ENCODE peak calls at places on chromosomes 2 and 18, in ten cellular contexts. U is cardiac fibroblast; N is nephron progenitor cell; P is right atrium auricular region; J is cardiac muscle cell; C is uterus; Z is AG10803; X is dorsolateral prefrontal cortex; O is CD4-positive, alpha-beta T cell; W is Peyer's patch. H is an unnamed sample.

GRCh38 chr2:43818761-43819160 is 19.9 kb downstream of the ABCG5 start:
- DNase-seq in Z (peak), W (no peak), X (no peak), J (no peak), P (peak), N (no peak), O (no peak), U (peak), C (no peak), H (no peak)

GRCh38 chr2:237864030-237864931 is 4.9 kb downstream of the RAMP1 start:
- DNase-seq in X (peak), O (no peak), C (peak), J (no peak), N (no peak), W (no peak), Z (no peak), P (peak), U (no peak), H (no peak)

GRCh38 chr18:76565238-76566173 is 70.5 kb upstream of the ZNF516 start:
- DNase-seq in N (peak), J (peak), P (peak), U (peak), C (peak), O (no peak), Z (peak), W (no peak), X (no peak), H (peak)

GRCh38 chr2:239753537-239753936 is 271.6 kb downstream of the NDUFA10 start:
- DNase-seq in X (no peak), O (no peak), P (no peak), Z (no peak), U (no peak), C (no peak), J (no peak), N (no peak), W (no peak), H (no peak)

GRCh38 chr18:54776282-54776977 is 51.8 kb upstream of the RAB27B start:
- DNase-seq in Z (peak), N (no peak), U (peak), O (no peak), P (peak), J (no peak), X (no peak), C (no peak), W (no peak), H (peak)

GRCh38 chr18:57029761-57030160 is 117.1 kb upstream of the BOD1L2 start:
- DNase-seq in C (no peak), Z (no peak), N (no peak), X (no peak), P (no peak), J (no peak), O (no peak), W (no peak), U (no peak), H (no peak)

GRCh38 chr2:11309706-11310105 is 34.7 kb downstream of the ROCK2 start:
- DNase-seq in C (no peak), O (no peak), N (no peak), W (no peak), P (no peak), Z (no peak), X (no peak), U (no peak), J (no peak), H (no peak)

GRCh38 chr2:211361383-211361782 is 805.0 kb downstream of the CPS1 start:
- DNase-seq in N (no peak), U (no peak), J (no peak), X (no peak), W (no peak), C (no peak), P (no peak), O (no peak), Z (no peak), H (no peak)

GRCh38 chr18:47316924-47317323 is 65.5 kb upstream of the SKOR2 start:
- DNase-seq in J (no peak), C (no peak), O (no peak), P (no peak), Z (no peak), X (no peak), N (no peak), U (no peak), W (no peak), H (no peak)

GRCh38 chr2:46954951-46955571 is 39.5 kb upstream of the MCFD2 start:
- DNase-seq in C (peak), X (no peak), W (no peak), N (no peak), Z (peak), P (peak), U (peak), O (no peak), J (no peak), H (peak)

GRCh38 chr2:618005-618404 is 59.2 kb downstream of the TMEM18 start:
- DNase-seq in Z (no peak), U (no peak), W (no peak), P (no peak), X (no peak), O (no peak), C (no peak), N (no peak), J (no peak), H (no peak)

GRCh38 chr2:54456526-54457325 is 599 bp downstream of the SPTBN1 start:
- DNase-seq in O (no peak), J (peak), N (peak), P (no peak), U (peak), Z (peak), W (no peak), C (peak), X (peak), H (no peak)

GRCh38 chr2:67076265-67076664 is 320.9 kb upstream of the ETAA1 start:
- DNase-seq in X (no peak), N (peak), Z (no peak), O (no peak), J (no peak), C (no peak), P (no peak), W (no peak), U (no peak), H (no peak)

GRCh38 chr2:667332-668000 is 9.7 kb downstream of the TMEM18 start:
- DNase-seq in N (no peak), O (no peak), W (no peak), C (no peak), Z (peak), J (no peak), U (peak), P (no peak), X (no peak), H (no peak)

GRCh38 chr2:109711230-109712125 is 82.6 kb upstream of the RGPD5 start:
- DNase-seq in O (no peak), N (no peak), Z (no peak), P (no peak), J (peak), W (no peak), C (no peak), U (peak), X (no peak), H (no peak)

GRCh38 chr2:71609029-71609428 is 155.7 kb downstream of the DYSF start:
- DNase-seq in N (no peak), Z (no peak), C (no peak), J (no peak), O (no peak), X (peak), U (no peak), P (peak), W (no peak), H (no peak)

GRCh38 chr18:24293254-24293653 is 104.4 kb downstream of the OSBPL1A start:
- DNase-seq in C (no peak), W (no peak), Z (no peak), J (no peak), N (no peak), U (no peak), P (no peak), X (no peak), O (no peak), H (no peak)

GRCh38 chr2:33240178-33240577 is 236.3 kb upstream of the RASGRP3 start:
- DNase-seq in N (no peak), O (no peak), U (peak), X (no peak), Z (no peak), P (no peak), J (no peak), C (no peak), W (no peak), H (no peak)

GRCh38 chr18:45324489-45325111 is 290.7 kb upstream of the SLC14A2 start:
- DNase-seq in N (peak), P (peak), Z (peak), J (no peak), X (no peak), W (no peak), U (peak), O (no peak), C (peak), H (peak)

GRCh38 chr2:98180456-98180855 is 93.5 kb downstream of the VWA3B start:
- DNase-seq in Z (no peak), N (no peak), P (no peak), J (no peak), U (no peak), C (no peak), X (no peak), O (no peak), W (no peak), H (no peak)

GRCh38 chr2:178404380-178404767 is 46.6 kb downstream of the PRKRA start:
- DNase-seq in N (no peak), J (no peak), X (no peak), U (peak), W (no peak), C (no peak), O (no peak), Z (peak), P (no peak), H (no peak)

GRCh38 chr2:226797989-226798421 is 1.6 kb downstream of the IRS1 start:
- DNase-seq in P (no peak), U (peak), O (no peak), J (no peak), C (no peak), X (no peak), W (no peak), Z (peak), N (no peak), H (no peak)

GRCh38 chr2:101793277-101793969 is 95.9 kb downstream of the MAP4K4 start:
- DNase-seq in X (no peak), W (no peak), P (no peak), N (no peak), Z (no peak), C (peak), J (peak), U (peak), O (no peak), H (no peak)

GRCh38 chr2:230830428-230830827 is 34.3 kb upstream of the ITM2C start:
- DNase-seq in W (no peak), P (no peak), J (no peak), U (no peak), Z (no peak), X (no peak), N (no peak), C (no peak), O (no peak), H (no peak)

GRCh38 chr2:98802344-98802743 is 71.4 kb upstream of the MGAT4A start:
- DNase-seq in W (no peak), C (no peak), Z (no peak), P (no peak), N (no peak), J (no peak), O (no peak), U (no peak), X (no peak), H (no peak)

GRCh38 chr2:65350714-65351113 is 81.7 kb downstream of the SPRED2 start:
- DNase-seq in C (no peak), U (no peak), P (no peak), Z (no peak), W (no peak), X (no peak), N (peak), O (no peak), J (peak), H (no peak)

GRCh38 chr2:196160101-196160500 is 11.3 kb downstream of the STK17B start:
- DNase-seq in C (no peak), Z (peak), X (no peak), O (peak), U (peak), W (peak), P (no peak), J (no peak), N (no peak), H (peak)

GRCh38 chr2:207692206-207693065 is 19.0 kb upstream of the CCNYL1 start:
- DNase-seq in C (peak), O (peak), Z (peak), W (peak), P (peak), J (peak), N (peak), U (peak), X (peak), H (no peak)

GRCh38 chr2:78861546-78861945 is 164.0 kb upstream of the REG3G start:
- DNase-seq in N (no peak), X (no peak), C (no peak), O (no peak), Z (no peak), P (no peak), W (no peak), J (peak), U (no peak), H (no peak)

GRCh38 chr2:4502230-4502843 is 799.0 kb downstream of the DCDC2C start:
- DNase-seq in Z (no peak), J (no peak), N (no peak), O (no peak), W (no peak), P (no peak), X (no peak), C (no peak), U (no peak), H (no peak)

GRCh38 chr2:119649364-119649917 is 29.6 kb upstream of the TMEM177 start:
- DNase-seq in U (peak), W (no peak), J (no peak), O (no peak), N (no peak), C (no peak), X (no peak), P (no peak), Z (no peak), H (no peak)

GRCh38 chr2:162143969-162144368 is 8.1 kb downstream of the GCG start:
- DNase-seq in W (no peak), J (no peak), U (no peak), Z (no peak), O (no peak), X (no peak), C (no peak), P (no peak), N (no peak), H (no peak)

GRCh38 chr18:13237641-13238040 is 19.1 kb downstream of the LDLRAD4 start:
- DNase-seq in P (no peak), J (no peak), U (no peak), W (no peak), Z (no peak), O (no peak), N (no peak), X (no peak), C (no peak), H (no peak)

GRCh38 chr18:13235981-13236380 is 17.4 kb downstream of the LDLRAD4 start:
- DNase-seq in N (no peak), C (peak), O (no peak), P (peak), J (no peak), U (no peak), W (no peak), Z (peak), X (no peak), H (no peak)

GRCh38 chr18:13235326-13235937 is 16.9 kb downstream of the LDLRAD4 start:
- DNase-seq in X (no peak), P (peak), N (no peak), O (no peak), U (no peak), W (no peak), Z (peak), C (no peak), J (no peak), H (no peak)

GRCh38 chr18:13236411-13236810 is 17.9 kb downstream of the LDLRAD4 start:
- DNase-seq in W (no peak), C (peak), N (no peak), Z (no peak), X (no peak), O (no peak), J (no peak), P (peak), U (no peak), H (no peak)

GRCh38 chr18:13237073-13237472 is 18.5 kb downstream of the LDLRAD4 start:
- DNase-seq in X (no peak), O (no peak), P (no peak), J (no peak), Z (no peak), U (no peak), W (no peak), N (no peak), C (peak), H (no peak)
- TF ChIP-seq CTCF in X (no peak), O (no peak), P (no peak), J (no peak), Z (no peak), U (no peak), W (no peak), N (no peak), C (no peak), H (no peak)

GRCh38 chr2:202035089-202035940 is 1.7 kb downstream of the FZD7 start:
- DNase-seq in C (peak), Z (peak), P (no peak), X (no peak), U (peak), J (peak), W (no peak), N (peak), O (no peak), H (peak)
- TF ChIP-seq CTCF in C (peak), Z (peak), P (peak), X (peak), U (peak), J (peak), W (peak), N (peak), O (no peak), H (peak)

DNA sequence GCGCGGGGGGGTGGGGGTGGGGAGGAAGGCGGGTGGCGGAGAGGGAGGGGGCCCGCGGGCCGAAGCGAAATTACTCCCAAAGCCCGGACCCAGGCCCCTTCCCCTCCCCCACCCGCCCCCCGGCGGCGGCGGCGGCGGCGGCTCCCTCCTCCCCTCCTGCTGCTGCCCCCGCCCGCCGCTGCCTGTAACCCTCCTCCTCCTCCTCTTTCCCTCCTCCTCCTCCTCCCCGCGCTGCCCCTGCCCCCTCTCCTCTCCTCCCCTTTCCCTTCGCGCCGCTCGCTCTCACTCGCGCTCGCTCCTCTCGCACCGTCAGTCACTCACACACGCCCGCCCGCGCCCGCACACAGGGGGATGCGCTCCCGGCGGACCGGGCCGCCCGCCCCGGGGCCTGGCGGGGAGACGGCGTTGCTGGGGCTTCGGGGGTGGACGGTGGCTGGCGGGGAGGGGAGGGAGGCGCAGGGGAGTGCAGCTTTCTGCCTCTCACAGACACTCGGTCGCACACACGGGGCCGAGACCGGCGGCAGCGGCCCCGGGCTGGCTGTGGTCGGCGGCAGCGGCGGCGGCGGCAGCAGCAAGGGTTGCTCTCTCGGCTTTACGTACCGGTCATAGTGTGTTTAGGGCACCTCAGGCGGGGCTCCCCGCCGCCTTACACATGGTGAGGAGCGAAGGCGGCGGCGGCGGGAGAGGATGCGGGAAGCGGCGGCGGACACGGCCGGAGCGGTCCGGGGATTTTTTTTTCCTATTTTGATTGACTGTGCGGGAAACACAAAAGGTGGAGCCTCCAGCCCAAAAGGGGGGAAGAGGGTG is 405 bp downstream of the SP3 start:
- DNase-seq in O (peak), P (peak), Z (peak), J (peak), X (peak), N (peak), U (peak), C (peak), W (peak), H (peak)
- TF ChIP-seq CTCF in O (no peak), P (no peak), Z (no peak), J (no peak), X (no peak), N (no peak), U (no peak), C (no peak), W (no peak), H (no peak)

GRCh38 chr2:139791330-139791729 is 1011.1 kb upstream of the NXPH2 start:
- DNase-seq in U (no peak), Z (no peak), P (no peak), C (no peak), J (no peak), W (no peak), X (no peak), N (no peak), O (no peak), H (no peak)

GRCh38 chr2:139790807-139791206 is 1010.6 kb upstream of the NXPH2 start:
- DNase-seq in Z (peak), P (no peak), O (no peak), C (no peak), N (no peak), W (no peak), X (no peak), J (peak), U (peak), H (no peak)
- TF ChIP-seq CTCF in Z (peak), P (peak), O (no peak), C (no peak), N (no peak), W (peak), X (peak), J (peak), U (no peak), H (no peak)

H was measured in AG09319.